ENCODE peak calls at places on chromosomes 12 and 14, in nine cellular contexts. One of them, this sample, is unnamed.

GRCh38 chr12:70121562-70121961 is 121.7 kb upstream of the CNOT2 start:
- DNase-seq in neural progenitor cell: no peak
- DNase-seq in GM23248: no peak
- DNase-seq in hepatocyte: no peak
- DNase-seq in SK-N-SH: no peak
- DNase-seq in PC-3: peak
- DNase-seq in HCT116: no peak
- DNase-seq in OCI-LY7: no peak
- DNase-seq in GM23338: no peak
- DNase-seq in this sample: no peak

GRCh38 chr14:93683241-93683640 is 105.0 kb downstream of the PRIMA1 start:
- DNase-seq in SK-N-SH: peak
- DNase-seq in GM23338: peak
- DNase-seq in hepatocyte: no peak
- DNase-seq in HCT116: peak
- DNase-seq in neural progenitor cell: peak
- DNase-seq in OCI-LY7: peak
- DNase-seq in PC-3: no peak
- DNase-seq in GM23248: peak
- DNase-seq in this sample: no peak

GRCh38 chr14:104925941-104926609 is 1.4 kb downstream of the PLD4 start:
- DNase-seq in HCT116: no peak
- DNase-seq in hepatocyte: no peak
- DNase-seq in OCI-LY7: peak
- DNase-seq in PC-3: no peak
- DNase-seq in GM23338: no peak
- DNase-seq in neural progenitor cell: no peak
- DNase-seq in GM23248: no peak
- DNase-seq in SK-N-SH: no peak
- DNase-seq in this sample: peak

GRCh38 chr12:48875944-48876520 is 10.4 kb upstream of the RND1 start:
- DNase-seq in GM23248: peak
- DNase-seq in HCT116: no peak
- DNase-seq in neural progenitor cell: no peak
- DNase-seq in OCI-LY7: no peak
- DNase-seq in hepatocyte: no peak
- DNase-seq in SK-N-SH: no peak
- DNase-seq in GM23338: no peak
- DNase-seq in PC-3: no peak
- DNase-seq in this sample: no peak

GRCh38 chr12:79877246-79877645 is 57.7 kb downstream of the PPP1R12A start:
- DNase-seq in neural progenitor cell: no peak
- DNase-seq in OCI-LY7: no peak
- DNase-seq in PC-3: no peak
- DNase-seq in GM23338: no peak
- DNase-seq in hepatocyte: no peak
- DNase-seq in GM23248: no peak
- DNase-seq in SK-N-SH: no peak
- DNase-seq in HCT116: no peak
- DNase-seq in this sample: no peak

GRCh38 chr14:36271939-36272907 is 48.2 kb downstream of the MBIP start:
- DNase-seq in GM23248: peak
- DNase-seq in PC-3: no peak
- DNase-seq in hepatocyte: no peak
- DNase-seq in SK-N-SH: peak
- DNase-seq in HCT116: no peak
- DNase-seq in neural progenitor cell: no peak
- DNase-seq in GM23338: peak
- DNase-seq in OCI-LY7: no peak
- DNase-seq in this sample: no peak

GRCh38 chr12:121356657-121357056 is 4.4 kb upstream of the ANAPC5 start:
- DNase-seq in PC-3: no peak
- DNase-seq in SK-N-SH: no peak
- DNase-seq in GM23248: no peak
- DNase-seq in neural progenitor cell: no peak
- DNase-seq in hepatocyte: no peak
- DNase-seq in OCI-LY7: no peak
- DNase-seq in GM23338: no peak
- DNase-seq in HCT116: no peak
- DNase-seq in this sample: no peak

GRCh38 chr12:1593232-1594044 is 943 bp downstream of the FBXL14 start:
- DNase-seq in hepatocyte: peak
- DNase-seq in GM23338: peak
- DNase-seq in PC-3: peak
- DNase-seq in OCI-LY7: peak
- DNase-seq in GM23248: peak
- DNase-seq in SK-N-SH: peak
- DNase-seq in neural progenitor cell: peak
- DNase-seq in HCT116: no peak
- DNase-seq in this sample: peak

GRCh38 chr12:105936496-105936895 is 202.3 kb downstream of the NUAK1 start:
- DNase-seq in neural progenitor cell: no peak
- DNase-seq in SK-N-SH: no peak
- DNase-seq in HCT116: no peak
- DNase-seq in PC-3: no peak
- DNase-seq in OCI-LY7: no peak
- DNase-seq in GM23338: no peak
- DNase-seq in GM23248: no peak
- DNase-seq in hepatocyte: no peak
- DNase-seq in this sample: no peak

GRCh38 chr12:76548222-76548837 is 11.2 kb downstream of the OSBPL8 start:
- DNase-seq in neural progenitor cell: no peak
- DNase-seq in PC-3: peak
- DNase-seq in GM23338: peak
- DNase-seq in GM23248: no peak
- DNase-seq in HCT116: no peak
- DNase-seq in OCI-LY7: no peak
- DNase-seq in SK-N-SH: no peak
- DNase-seq in hepatocyte: peak
- DNase-seq in this sample: no peak

GRCh38 chr14:93318927-93319326 is 13.9 kb downstream of the BTBD7 start:
- DNase-seq in neural progenitor cell: no peak
- DNase-seq in GM23338: no peak
- DNase-seq in hepatocyte: no peak
- DNase-seq in HCT116: no peak
- DNase-seq in SK-N-SH: no peak
- DNase-seq in GM23248: peak
- DNase-seq in OCI-LY7: no peak
- DNase-seq in PC-3: no peak
- DNase-seq in this sample: no peak

GRCh38 chr12:29148958-29149690 is at the start of gene FAR2:
- DNase-seq in GM23338: peak
- DNase-seq in SK-N-SH: peak
- DNase-seq in HCT116: no peak
- DNase-seq in OCI-LY7: no peak
- DNase-seq in hepatocyte: peak
- DNase-seq in PC-3: peak
- DNase-seq in GM23248: peak
- DNase-seq in neural progenitor cell: peak
- DNase-seq in this sample: peak

GRCh38 chr12:70733385-70733784 is 96.2 kb upstream of the PTPRB start:
- DNase-seq in neural progenitor cell: peak
- DNase-seq in SK-N-SH: peak
- DNase-seq in PC-3: peak
- DNase-seq in GM23338: peak
- DNase-seq in GM23248: peak
- DNase-seq in hepatocyte: peak
- DNase-seq in HCT116: peak
- DNase-seq in OCI-LY7: peak
- DNase-seq in this sample: peak

GRCh38 chr14:61553730-61554641 is 141.3 kb upstream of the HIF1A start:
- DNase-seq in PC-3: peak
- DNase-seq in GM23248: peak
- DNase-seq in GM23338: no peak
- DNase-seq in HCT116: no peak
- DNase-seq in OCI-LY7: no peak
- DNase-seq in neural progenitor cell: peak
- DNase-seq in hepatocyte: peak
- DNase-seq in SK-N-SH: no peak
- DNase-seq in this sample: no peak

GRCh38 chr14:54312166-54312801 is 84.5 kb upstream of the CDKN3 start:
- DNase-seq in OCI-LY7: no peak
- DNase-seq in neural progenitor cell: no peak
- DNase-seq in hepatocyte: peak
- DNase-seq in GM23338: peak
- DNase-seq in SK-N-SH: no peak
- DNase-seq in GM23248: peak
- DNase-seq in HCT116: peak
- DNase-seq in PC-3: peak
- DNase-seq in this sample: no peak

GRCh38 chr12:61521258-61521657 is 738.9 kb upstream of the USP15 start:
- DNase-seq in GM23248: no peak
- DNase-seq in hepatocyte: no peak
- DNase-seq in SK-N-SH: no peak
- DNase-seq in OCI-LY7: no peak
- DNase-seq in neural progenitor cell: peak
- DNase-seq in PC-3: no peak
- DNase-seq in HCT116: no peak
- DNase-seq in GM23338: peak
- DNase-seq in this sample: no peak

DNA sequence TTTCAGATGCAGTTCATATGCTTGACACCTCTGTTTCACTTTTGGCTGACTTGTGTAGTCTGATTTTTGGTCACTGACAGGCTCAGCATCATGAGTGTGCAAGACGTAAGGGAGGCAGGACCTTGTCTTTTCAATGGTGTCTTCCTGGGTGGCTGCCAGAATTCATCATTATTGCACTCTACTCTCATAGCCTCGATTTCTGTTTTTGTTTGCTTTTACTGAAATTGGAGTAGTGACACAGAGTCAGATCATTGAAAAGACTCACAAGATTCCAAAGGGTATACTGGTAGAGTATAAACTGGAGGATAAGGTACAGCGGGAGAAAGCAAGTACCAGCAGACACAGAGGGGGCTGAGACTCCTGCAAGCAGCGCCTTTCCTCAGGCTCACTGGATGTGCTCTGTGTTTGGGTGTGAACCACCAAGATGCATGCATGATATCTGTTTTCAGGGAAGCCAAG is 126.3 kb upstream of the FGD4 start:
- DNase-seq in SK-N-SH: no peak
- DNase-seq in PC-3: peak
- DNase-seq in GM23248: peak
- DNase-seq in GM23338: no peak
- DNase-seq in HCT116: no peak
- DNase-seq in neural progenitor cell: no peak
- DNase-seq in hepatocyte: no peak
- DNase-seq in OCI-LY7: peak
- DNase-seq in this sample: peak
- H3K4me2 ChIP-seq in SK-N-SH: no peak
- H3K4me2 ChIP-seq in PC-3: peak
- H3K4me2 ChIP-seq in GM23248: no peak
- H3K4me2 ChIP-seq in GM23338: peak
- H3K4me2 ChIP-seq in HCT116: no peak
- H3K4me2 ChIP-seq in neural progenitor cell: peak
- H3K4me2 ChIP-seq in hepatocyte: peak
- H3K4me2 ChIP-seq in OCI-LY7: peak
- H3K4me2 ChIP-seq in this sample: peak

DNA sequence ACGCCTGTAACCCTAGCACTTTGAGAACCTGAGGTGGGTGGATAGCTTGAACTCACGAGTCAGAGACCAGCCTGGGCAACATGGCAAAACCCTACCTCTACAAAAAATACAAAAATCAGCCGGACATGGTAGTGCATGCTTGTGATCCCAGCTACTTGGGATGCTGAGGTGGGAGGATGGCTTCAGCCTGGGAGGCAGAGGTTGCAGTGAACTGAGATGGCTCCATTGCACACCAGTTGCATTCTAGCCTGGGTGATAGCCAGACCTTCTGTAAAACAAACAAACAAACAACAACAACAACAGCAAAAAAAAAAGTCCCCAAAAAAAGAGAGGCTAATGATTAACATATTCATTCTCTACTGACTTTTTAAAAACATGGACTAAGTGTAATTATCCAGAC is 451.0 kb upstream of the RGS6 start:
- DNase-seq in GM23338: no peak
- DNase-seq in OCI-LY7: no peak
- DNase-seq in hepatocyte: no peak
- DNase-seq in HCT116: no peak
- DNase-seq in neural progenitor cell: no peak
- DNase-seq in PC-3: no peak
- DNase-seq in SK-N-SH: no peak
- DNase-seq in GM23248: no peak
- DNase-seq in this sample: no peak
- TF ChIP-seq EZH2phosphoT487 in GM23338: no peak
- TF ChIP-seq EZH2phosphoT487 in OCI-LY7: no peak
- TF ChIP-seq EZH2phosphoT487 in hepatocyte: no peak
- TF ChIP-seq EZH2phosphoT487 in HCT116: no peak
- TF ChIP-seq EZH2phosphoT487 in neural progenitor cell: no peak
- TF ChIP-seq EZH2phosphoT487 in PC-3: no peak
- TF ChIP-seq EZH2phosphoT487 in SK-N-SH: no peak
- TF ChIP-seq EZH2phosphoT487 in GM23248: no peak
- TF ChIP-seq EZH2phosphoT487 in this sample: no peak

GRCh38 chr12:11836964-11837286 is 187.5 kb downstream of the ETV6 start:
- DNase-seq in OCI-LY7: no peak
- DNase-seq in SK-N-SH: no peak
- DNase-seq in PC-3: no peak
- DNase-seq in GM23338: no peak
- DNase-seq in neural progenitor cell: no peak
- DNase-seq in HCT116: no peak
- DNase-seq in hepatocyte: no peak
- DNase-seq in GM23248: no peak
- DNase-seq in this sample: no peak

GRCh38 chr12:11838403-11838802 is 188.9 kb downstream of the ETV6 start:
- DNase-seq in GM23248: no peak
- DNase-seq in OCI-LY7: no peak
- DNase-seq in HCT116: no peak
- DNase-seq in SK-N-SH: no peak
- DNase-seq in GM23338: no peak
- DNase-seq in PC-3: no peak
- DNase-seq in neural progenitor cell: no peak
- DNase-seq in hepatocyte: no peak
- DNase-seq in this sample: no peak

GRCh38 chr12:11834925-11835324 is 185.5 kb downstream of the ETV6 start:
- DNase-seq in HCT116: no peak
- DNase-seq in GM23338: no peak
- DNase-seq in PC-3: no peak
- DNase-seq in OCI-LY7: no peak
- DNase-seq in SK-N-SH: no peak
- DNase-seq in neural progenitor cell: no peak
- DNase-seq in GM23248: peak
- DNase-seq in hepatocyte: no peak
- DNase-seq in this sample: no peak

GRCh38 chr12:11837318-11837934 is 188.0 kb downstream of the ETV6 start:
- DNase-seq in SK-N-SH: no peak
- DNase-seq in GM23338: no peak
- DNase-seq in PC-3: no peak
- DNase-seq in neural progenitor cell: no peak
- DNase-seq in HCT116: no peak
- DNase-seq in hepatocyte: no peak
- DNase-seq in GM23248: no peak
- DNase-seq in OCI-LY7: no peak
- DNase-seq in this sample: no peak

GRCh38 chr12:11836282-11836963 is 186.9 kb downstream of the ETV6 start:
- DNase-seq in OCI-LY7: peak
- DNase-seq in PC-3: no peak
- DNase-seq in HCT116: no peak
- DNase-seq in hepatocyte: no peak
- DNase-seq in neural progenitor cell: no peak
- DNase-seq in SK-N-SH: no peak
- DNase-seq in GM23338: no peak
- DNase-seq in GM23248: no peak
- DNase-seq in this sample: peak
- H3K4me2 ChIP-seq in OCI-LY7: peak
- H3K4me2 ChIP-seq in PC-3: no peak
- H3K4me2 ChIP-seq in HCT116: no peak
- H3K4me2 ChIP-seq in hepatocyte: no peak
- H3K4me2 ChIP-seq in neural progenitor cell: no peak
- H3K4me2 ChIP-seq in SK-N-SH: no peak
- H3K4me2 ChIP-seq in GM23338: no peak
- H3K4me2 ChIP-seq in GM23248: no peak
- H3K4me2 ChIP-seq in this sample: peak

GRCh38 chr14:59342108-59342507 is 123.1 kb downstream of the GPR135 start:
- DNase-seq in GM23248: no peak
- DNase-seq in SK-N-SH: no peak
- DNase-seq in OCI-LY7: no peak
- DNase-seq in GM23338: no peak
- DNase-seq in PC-3: no peak
- DNase-seq in hepatocyte: no peak
- DNase-seq in neural progenitor cell: no peak
- DNase-seq in HCT116: no peak
- DNase-seq in this sample: no peak
- TF ChIP-seq EZH2phosphoT487 in GM23248: no peak
- TF ChIP-seq EZH2phosphoT487 in SK-N-SH: no peak
- TF ChIP-seq EZH2phosphoT487 in OCI-LY7: no peak
- TF ChIP-seq EZH2phosphoT487 in GM23338: no peak
- TF ChIP-seq EZH2phosphoT487 in PC-3: no peak
- TF ChIP-seq EZH2phosphoT487 in hepatocyte: no peak
- TF ChIP-seq EZH2phosphoT487 in neural progenitor cell: no peak
- TF ChIP-seq EZH2phosphoT487 in HCT116: no peak
- TF ChIP-seq EZH2phosphoT487 in this sample: no peak